ENCODE peak calls at places on chromosomes 4 and X, in ten cellular contexts. O, P, Y, J, Z, U, C, I, F and K are unnamed samples.
A peak's percentile ranks its signal among the peaks of the same experiment; 100 is the strongest.

GRCh38 chr4:101527186-101527585 is 179.9 kb upstream of the PPP3CA start:
- ATAC-seq in I (no peak), J (no peak), C (no peak), O (no peak), P (peak; percentile 40), Y (no peak), U (no peak), Z (no peak), F (peak; percentile 98), K (no peak)

GRCh38 chr4:2583092-2583491 is 46.6 kb downstream of the FAM193A start:
- ATAC-seq in U (no peak), O (peak; percentile 53), Y (peak; percentile 11), C (peak; percentile 37), J (no peak), F (no peak), P (peak; percentile 20), I (no peak), Z (no peak), K (no peak)

GRCh38 chr4:140947507-140947906 is 185.8 kb downstream of the RNF150 start:
- ATAC-seq in Y (no peak), I (peak; percentile 91), F (no peak), J (no peak), O (peak; percentile 74), U (peak; percentile 74), C (no peak), Z (no peak), P (no peak), K (peak; percentile 63)

GRCh38 chr4:123667496-123667895 is 270.9 kb downstream of the SPRY1 start:
- ATAC-seq in Z (no peak), F (no peak), I (no peak), P (no peak), J (no peak), U (no peak), Y (no peak), C (no peak), O (no peak), K (no peak)

GRCh38 chr4:98670186-98670585 is 11.8 kb upstream of the TSPAN5 start:
- ATAC-seq in I (no peak), F (no peak), Y (no peak), U (no peak), J (no peak), O (no peak), C (no peak), Z (no peak), P (no peak), K (no peak)

GRCh38 chrX:13386636-13387035 is 66.8 kb upstream of the ATXN3L start:
- ATAC-seq in C (no peak), I (no peak), Z (no peak), Y (no peak), P (no peak), U (no peak), O (no peak), F (no peak), J (no peak), K (no peak)

GRCh38 chr4:153426207-153426886 is 39.8 kb upstream of the TMEM131L start:
- ATAC-seq in U (no peak), P (peak; percentile 49), O (no peak), Z (no peak), I (no peak), F (peak; percentile 88), C (no peak), Y (no peak), J (no peak), K (no peak)

GRCh38 chrX:143581260-143581659 is 54.6 kb downstream of the SLITRK4 start:
- ATAC-seq in U (no peak), C (no peak), P (no peak), O (no peak), J (no peak), F (no peak), Z (no peak), I (no peak), Y (no peak), K (no peak)

GRCh38 chr4:47493238-47494123 is 8.4 kb downstream of the ATP10D start:
- ATAC-seq in Z (no peak), P (no peak), C (no peak), I (no peak), F (no peak), Y (no peak), J (no peak), O (no peak), U (no peak), K (no peak)
- H3K4me3 ChIP-seq in Z (no peak overlapping the region), P (no peak overlapping the region), C (no peak overlapping the region), I (no peak overlapping the region), F (no peak overlapping the region), Y (no peak overlapping the region), J (no peak overlapping the region), O (no peak overlapping the region), U (no peak overlapping the region), K (no peak overlapping the region)

GRCh38 chr4:56953680-56954520 is 23.5 kb downstream of the NOA1 start:
- ATAC-seq in U (no peak), I (no peak), P (no peak), C (peak; percentile 18), Z (no peak), J (no peak), Y (no peak), O (no peak), F (no peak), K (no peak)

GRCh38 chr4:56961107-56961500 is 16.3 kb downstream of the NOA1 start:
- ATAC-seq in O (no peak), U (no peak), I (no peak), P (no peak), J (no peak), Y (no peak), F (no peak), Z (no peak), C (no peak), K (no peak)

GRCh38 chr4:56958111-56958517 is 19.3 kb downstream of the NOA1 start:
- ATAC-seq in C (peak; percentile 45), O (peak; percentile 96), Y (peak; percentile 98), F (peak; percentile 88), U (peak; percentile 96), J (peak; percentile 95), P (peak; percentile 74), Z (peak; percentile 94), I (peak; percentile 98), K (peak; percentile 98)

DNA sequence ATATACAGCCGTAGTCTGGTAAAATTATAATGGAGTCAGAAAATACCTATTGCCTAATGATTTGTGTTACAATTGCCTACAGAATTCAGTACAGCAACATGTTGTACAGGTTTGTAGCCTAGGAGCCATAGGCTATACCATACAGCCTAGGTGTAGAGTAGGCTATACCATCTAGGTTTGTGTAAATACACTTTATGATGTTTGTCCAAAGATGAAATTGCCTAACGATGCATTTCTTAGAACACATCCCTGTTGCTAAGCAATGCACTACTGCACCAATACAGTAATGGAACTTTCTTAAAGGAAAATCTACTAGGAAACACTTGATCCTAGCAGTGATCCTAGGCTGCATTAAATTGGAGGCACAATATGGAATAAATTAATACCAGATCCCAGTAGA is 18.3 kb downstream of the NOA1 start:
- ATAC-seq in C (peak; percentile 39), I (no peak), J (no peak), Z (no peak), O (peak; percentile 12), P (peak; percentile 92), F (no peak), Y (no peak), U (no peak), K (no peak)
- H3K4me3 ChIP-seq in C (no peak overlapping the region), I (no peak overlapping the region), J (no peak overlapping the region), Z (no peak overlapping the region), O (no peak overlapping the region), P (no peak overlapping the region), F (no peak overlapping the region), Y (no peak overlapping the region), U (no peak overlapping the region), K (no peak overlapping the region)

DNA sequence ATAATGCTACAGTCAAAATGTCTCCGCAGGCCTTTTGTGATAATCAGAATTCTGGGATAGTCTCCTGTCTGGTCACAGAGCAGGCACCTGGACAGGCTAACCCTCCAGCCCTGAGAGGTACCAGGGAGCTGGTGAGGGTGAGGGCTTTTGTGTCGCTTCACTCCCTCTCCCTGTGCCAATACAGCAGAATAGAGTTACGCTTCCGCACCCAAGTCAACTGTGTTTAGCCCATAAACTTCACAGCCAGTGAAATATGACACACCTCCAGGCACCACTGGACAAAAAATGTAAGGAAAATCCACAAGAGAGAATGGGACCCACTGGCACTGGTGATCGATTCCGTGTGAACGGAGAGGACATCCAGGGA is 1.3 kb downstream of the GAK start:
- ATAC-seq in F (no peak), P (peak; percentile 46), Y (no peak), I (no peak), J (no peak), U (no peak), C (no peak), O (no peak), Z (no peak), K (no peak)
- H3K4me3 ChIP-seq in F (peak overlapping the region; percentile 83), P (no peak overlapping the region), Y (peak overlapping the region; percentile 57), I (peak overlapping the region; percentile 79), J (peak overlapping the region; percentile 100), U (peak overlapping the region; percentile 87), C (peak overlapping the region; percentile 100), O (peak overlapping the region; percentile 100), Z (peak overlapping the region; percentile 32), K (peak overlapping the region; percentile 100)

GRCh38 chr4:53196195-53196641 is 169.6 kb downstream of the SCFD2 start:
- ATAC-seq in F (no peak), J (no peak), Y (no peak), O (no peak), Z (no peak), U (no peak), I (no peak), P (no peak), C (no peak), K (no peak)

GRCh38 chr4:53199356-53199755 is 166.5 kb downstream of the SCFD2 start:
- ATAC-seq in J (no peak), O (no peak), Z (no peak), F (no peak), U (no peak), Y (no peak), I (no peak), P (no peak), C (no peak), K (no peak)

GRCh38 chr4:53194727-53195126 is 171.1 kb downstream of the SCFD2 start:
- ATAC-seq in F (no peak), Z (no peak), I (no peak), U (no peak), C (no peak), O (no peak), Y (no peak), J (no peak), P (no peak), K (no peak)

GRCh38 chr4:53197760-53198150 is 168.1 kb downstream of the SCFD2 start:
- ATAC-seq in F (no peak), Y (no peak), U (no peak), J (no peak), I (no peak), P (no peak), C (no peak), O (no peak), Z (no peak), K (no peak)

DNA sequence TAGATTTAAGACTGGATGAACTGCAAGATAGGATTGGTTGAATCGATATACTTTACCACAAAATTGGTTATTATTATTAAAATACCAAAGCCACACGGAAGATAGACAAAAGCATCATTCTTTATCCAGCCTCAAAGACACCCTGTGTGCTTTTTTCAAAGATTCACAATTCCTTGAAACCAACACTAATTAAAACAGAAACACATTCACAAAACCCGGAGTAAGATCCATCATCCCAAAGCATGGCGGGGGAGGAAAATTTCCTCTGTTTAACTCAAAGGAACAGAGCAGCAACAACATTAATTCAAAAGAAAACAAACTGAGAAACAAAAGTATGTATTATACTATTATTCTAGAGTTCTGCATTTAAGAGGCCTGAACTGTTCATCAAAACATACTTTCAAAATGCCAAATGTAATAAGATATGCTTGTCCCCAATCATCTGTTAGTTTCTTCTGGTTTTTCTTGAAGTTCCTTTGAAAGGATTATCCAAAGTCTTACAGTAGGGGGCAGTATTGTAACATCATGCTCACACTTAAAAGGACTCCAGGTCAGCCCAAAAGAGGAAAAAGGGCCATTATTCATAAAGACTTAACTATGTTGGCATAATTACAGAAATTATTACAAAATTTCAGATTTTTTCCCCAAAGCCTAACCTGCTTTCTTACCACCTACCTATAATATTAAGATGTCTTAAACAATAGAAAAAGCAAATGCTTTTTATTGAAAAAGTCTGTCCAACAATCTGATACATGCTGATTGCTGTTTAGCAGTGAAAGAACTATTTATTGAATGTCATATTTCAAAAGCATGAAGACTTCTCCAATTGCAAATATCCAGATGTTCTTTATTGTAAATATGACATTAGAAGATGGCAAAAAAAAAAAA is 168.7 kb downstream of the SCFD2 start:
- ATAC-seq in I (peak; percentile 63), P (peak; percentile 64), J (peak; percentile 68), Z (peak; percentile 81), C (peak; percentile 59), O (peak; percentile 83), U (peak; percentile 61), F (peak; percentile 61), Y (peak; percentile 77), K (peak; percentile 51)
- H3K4me3 ChIP-seq in I (no peak overlapping the region), P (no peak overlapping the region), J (no peak overlapping the region), Z (no peak overlapping the region), C (no peak overlapping the region), O (no peak overlapping the region), U (no peak overlapping the region), F (no peak overlapping the region), Y (no peak overlapping the region), K (no peak overlapping the region)